ENCODE peak calls at places on chromosomes 12 and 14, in six cellular contexts. M is A549, K is IMR-90, N is K562, S is SK-N-SH, V is GM12878. W is an unnamed sample.

GRCh38 chr12:52590021-52590420 is 11.2 kb downstream of the KRT72 start:
- DNase-seq in M (no peak), K (no peak), N (no peak), S (no peak), V (no peak), W (no peak)

GRCh38 chr14:62980693-62981092 is 64.6 kb downstream of the KCNH5 start:
- DNase-seq in M (no peak), K (no peak), N (no peak), S (no peak), V (no peak), W (no peak)

GRCh38 chr12:108757842-108758241 is 26.5 kb upstream of the CORO1C start:
- DNase-seq in M (no peak), K (no peak), N (no peak), S (no peak), V (no peak), W (no peak)

GRCh38 chr14:101360045-101360931 is 201.0 kb upstream of the DIO3 start:
- DNase-seq in M (no peak), K (no peak), N (peak), S (no peak), V (no peak), W (no peak)

GRCh38 chr12:7787574-7788315 is 1.5 kb upstream of the NANOG start:
- DNase-seq in M (no peak), K (no peak), N (no peak), S (no peak), V (no peak), W (peak)

GRCh38 chr12:112809684-112810083 is 18.1 kb downstream of the RPH3A start:
- DNase-seq in M (no peak), K (no peak), N (no peak), S (no peak), V (no peak), W (no peak)

GRCh38 chr12:116818341-116818856 is 62.8 kb downstream of the HRK start:
- DNase-seq in M (no peak), K (peak), N (no peak), S (peak), V (no peak), W (no peak)

GRCh38 chr12:83432176-83432719 is 745.5 kb downstream of the TMTC2 start:
- DNase-seq in M (no peak), K (no peak), N (no peak), S (no peak), V (no peak), W (no peak)

GRCh38 chr14:73753887-73754880 is 40.0 kb upstream of the PNMA1 start:
- DNase-seq in M (no peak), K (no peak), N (no peak), S (no peak), V (peak), W (no peak)

GRCh38 chr14:72736348-72736747 is 157.6 kb downstream of the DPF3 start:
- DNase-seq in M (peak), K (peak), N (peak), S (peak), V (no peak), W (peak)

GRCh38 chr14:87690076-87690661 is 302.8 kb downstream of the GALC start:
- DNase-seq in M (no peak), K (no peak), N (no peak), S (no peak), V (no peak), W (no peak)

GRCh38 chr14:52014601-52015267 is 25.4 kb downstream of the RTRAF start:
- DNase-seq in M (no peak), K (no peak), N (no peak), S (peak), V (no peak), W (no peak)

GRCh38 chr12:53190108-53190729 is 9.5 kb upstream of the CSAD start:
- DNase-seq in M (peak), K (peak), N (peak), S (peak), V (no peak), W (peak)

GRCh38 chr14:75440733-75441474 is 13.1 kb downstream of the JDP2 start:
- DNase-seq in M (no peak), K (peak), N (no peak), S (no peak), V (no peak), W (no peak)

GRCh38 chr12:5022465-5023061 is 21.1 kb upstream of the KCNA5 start:
- DNase-seq in M (peak), K (peak), N (peak), S (peak), V (no peak), W (peak)

GRCh38 chr12:6771091-6771495 is 1.2 kb upstream of the LAG3 start:
- DNase-seq in M (no peak), K (no peak), N (no peak), S (no peak), V (no peak), W (no peak)

GRCh38 chr14:81472096-81472800 is 61.4 kb downstream of the SEL1L start:
- DNase-seq in M (no peak), K (peak), N (no peak), S (no peak), V (no peak), W (no peak)

GRCh38 chr12:2319136-2319535 is 266.3 kb downstream of the CACNA1C start:
- DNase-seq in M (no peak), K (no peak), N (no peak), S (no peak), V (no peak), W (no peak)

GRCh38 chr14:89240414-89240813 is 176.6 kb downstream of the FOXN3 start:
- DNase-seq in M (no peak), K (peak), N (no peak), S (no peak), V (no peak), W (no peak)

GRCh38 chr12:104964167-104964566 is 6.1 kb upstream of the SLC41A2 start:
- DNase-seq in M (no peak), K (no peak), N (no peak), S (no peak), V (no peak), W (no peak)
- H3K4me3 ChIP-seq in M (no peak), K (no peak), N (no peak), S (no peak), V (no peak), W (no peak)

DNA sequence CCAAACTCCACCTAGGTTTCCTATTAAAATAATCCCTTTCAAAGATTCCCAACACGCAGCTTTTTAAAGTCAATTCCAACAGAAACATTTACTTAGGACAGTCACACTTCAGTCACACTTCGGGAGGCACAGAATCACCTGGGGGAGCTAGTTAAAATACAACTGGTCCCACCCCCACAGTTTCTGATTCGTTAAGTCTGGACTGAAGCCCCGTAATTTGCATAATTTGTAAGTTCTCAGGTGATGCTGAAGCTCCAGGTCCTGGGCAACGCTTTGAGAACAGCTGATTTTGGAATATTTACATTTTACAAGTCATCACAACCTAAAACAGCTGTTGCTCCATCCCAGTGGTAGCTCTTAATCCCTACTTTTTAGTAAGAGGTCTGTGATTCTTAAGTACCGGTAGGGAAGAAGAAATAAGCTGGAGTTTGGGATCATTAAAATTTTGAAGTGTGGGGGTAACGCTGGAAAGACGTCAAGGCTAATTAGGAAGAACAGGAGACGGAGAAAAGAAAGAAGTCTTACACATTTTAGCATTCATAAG is 1.2 kb downstream of the IPO8 start:
- DNase-seq in M (peak), K (peak), N (no peak), S (no peak), V (no peak), W (no peak)
- TF ChIP-seq SMC3 in M (no peak), K (no peak), N (no peak), S (no peak), V (no peak), W (no peak)

DNA sequence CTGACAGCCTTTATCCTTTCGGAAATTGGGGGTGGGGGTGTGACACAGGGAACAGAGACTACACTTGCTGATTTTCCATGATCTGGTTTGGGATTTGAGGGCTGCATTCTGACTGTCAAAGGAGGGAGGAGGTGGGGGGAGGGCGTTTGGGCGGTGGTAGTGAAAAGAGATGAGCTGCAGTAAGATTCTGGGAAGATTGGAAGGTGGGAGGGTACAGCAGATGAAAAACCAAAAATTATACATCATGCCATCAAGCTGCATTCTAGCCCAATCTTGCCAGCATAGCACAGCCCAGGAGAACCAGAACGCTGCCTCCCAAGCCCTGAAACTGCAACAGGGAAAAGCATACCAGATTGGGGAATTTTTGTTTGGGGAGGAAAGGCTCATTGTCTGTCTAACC is 2.4 kb downstream of the RND1 start:
- DNase-seq in M (no peak), K (no peak), N (no peak), S (no peak), V (no peak), W (no peak)
- H3K4me3 ChIP-seq in M (peak), K (no peak), N (no peak), S (no peak), V (no peak), W (no peak)

DNA sequence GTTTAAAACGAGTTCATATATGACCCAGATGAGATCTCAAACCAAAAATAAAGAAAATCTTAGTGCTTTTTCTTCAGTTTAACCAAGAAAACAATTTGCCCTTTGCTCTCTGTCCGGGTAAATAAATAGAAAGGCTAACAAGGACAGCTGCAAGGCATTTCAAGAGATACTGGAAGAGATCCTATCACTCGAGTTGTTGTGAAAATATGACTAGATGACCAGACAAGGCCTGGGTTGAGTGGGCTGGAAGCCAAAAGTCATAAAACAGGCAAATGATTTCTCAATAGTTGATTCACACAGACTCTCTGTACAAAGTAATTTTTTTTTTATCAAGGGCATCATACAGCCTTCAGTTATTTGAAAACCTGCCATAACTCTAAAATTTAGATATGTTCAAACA is 55.9 kb upstream of the AVPR1A start:
- DNase-seq in M (peak), K (no peak), N (no peak), S (no peak), V (no peak), W (no peak)
- TF ChIP-seq SMC3 in M (no peak), K (no peak), N (no peak), S (no peak), V (no peak), W (no peak)

GRCh38 chr14:21192875-21193535 is 37.1 kb upstream of the OR5AU1 start:
- DNase-seq in M (no peak), K (peak), N (no peak), S (no peak), V (no peak), W (no peak)

GRCh38 chr14:21194597-21194996 is 38.7 kb upstream of the OR5AU1 start:
- DNase-seq in M (no peak), K (no peak), N (no peak), S (no peak), V (no peak), W (no peak)

GRCh38 chr14:21191809-21192446 is 36.1 kb upstream of the OR5AU1 start:
- DNase-seq in M (peak), K (no peak), N (peak), S (peak), V (no peak), W (peak)

GRCh38 chr14:21191261-21191808 is 35.5 kb upstream of the OR5AU1 start:
- DNase-seq in M (no peak), K (no peak), N (no peak), S (peak), V (no peak), W (no peak)

GRCh38 chr14:21192447-21192822 is 36.6 kb upstream of the OR5AU1 start:
- DNase-seq in M (no peak), K (no peak), N (no peak), S (no peak), V (no peak), W (no peak)
- H3K4me3 ChIP-seq in M (peak), K (peak), N (no peak), S (no peak), V (peak), W (peak)

DNA sequence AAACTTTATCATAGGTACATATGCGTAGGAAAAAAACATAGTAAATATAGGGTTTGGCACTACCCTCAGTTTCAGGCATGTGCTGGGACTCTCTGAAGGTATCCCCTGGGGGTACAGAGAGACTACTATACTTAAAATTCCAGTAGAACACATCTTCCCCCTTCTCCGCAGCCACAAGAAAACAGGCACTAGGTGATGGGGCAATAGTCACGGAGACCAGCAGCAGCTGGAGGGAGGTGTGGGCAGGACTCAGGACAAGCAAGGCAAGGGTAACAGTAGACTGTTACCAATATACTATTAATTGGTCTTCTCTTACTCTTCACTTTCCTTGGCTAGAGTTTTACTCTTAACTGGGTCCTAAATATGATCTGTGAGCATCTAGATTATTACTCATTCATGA is 4.6 kb upstream of the PAPOLA start:
- DNase-seq in M (no peak), K (no peak), N (no peak), S (no peak), V (no peak), W (no peak)
- TF ChIP-seq SMC3 in M (no peak), K (no peak), N (no peak), S (no peak), V (no peak), W (no peak)

DNA sequence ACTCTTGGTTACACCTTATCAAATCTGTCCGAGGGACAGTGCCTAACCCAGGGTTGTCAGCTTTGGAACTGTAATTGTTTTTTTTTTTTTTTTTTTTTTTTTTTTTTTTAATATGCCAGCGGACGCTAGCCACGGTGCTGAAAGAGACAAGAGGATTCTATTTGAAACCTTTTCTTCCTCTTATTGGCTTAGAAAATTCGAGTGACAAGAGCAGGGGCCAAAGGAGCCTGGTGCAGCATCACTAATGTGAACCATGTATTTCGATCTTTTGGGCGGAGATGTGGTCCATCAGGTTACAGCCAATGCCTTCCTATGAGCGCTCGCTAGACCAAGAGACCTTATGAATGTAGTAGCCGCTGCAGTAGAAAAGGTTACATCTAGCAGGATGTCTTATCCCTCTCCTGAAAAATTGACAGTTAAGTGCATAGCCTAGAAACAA is 922 bp downstream of the PTPRR start:
- DNase-seq in M (no peak), K (no peak), N (no peak), S (peak), V (no peak), W (no peak)
- H3K4me3 ChIP-seq in M (no peak), K (no peak), N (no peak), S (no peak), V (no peak), W (no peak)

W was measured in HepG2.